ENCODE peak calls at places on chromosomes 13 and 19, in seven cellular contexts. One of them, this sample, is unnamed. For H3K9me3, the result is how much of the 10 kb centered on the place peaks cover.

GRCh38 chr13:32261567-32261966 is 53.6 kb downstream of the ZAR1L start:
- DNase-seq in tibial nerve: peak
- DNase-seq in breast epithelium: no peak
- DNase-seq in uterus: peak
- DNase-seq in heart right ventricle: peak
- DNase-seq in fibroblast of lung: peak
- DNase-seq in pancreas: peak
- DNase-seq in this sample: peak

GRCh38 chr13:81223784-81224501 is 883.0 kb upstream of the SPRY2 start:
- DNase-seq in tibial nerve: no peak
- DNase-seq in breast epithelium: no peak
- DNase-seq in uterus: no peak
- DNase-seq in heart right ventricle: no peak
- DNase-seq in fibroblast of lung: no peak
- DNase-seq in pancreas: no peak
- DNase-seq in this sample: no peak

GRCh38 chr13:103289661-103290060 is 223.4 kb upstream of the SLC10A2 start:
- DNase-seq in tibial nerve: no peak
- DNase-seq in breast epithelium: no peak
- DNase-seq in uterus: no peak
- DNase-seq in heart right ventricle: no peak
- DNase-seq in fibroblast of lung: peak
- DNase-seq in pancreas: no peak
- DNase-seq in this sample: no peak

GRCh38 chr13:50129065-50129922 is 114.0 kb downstream of the KCNRG start:
- DNase-seq in tibial nerve: peak
- DNase-seq in breast epithelium: no peak
- DNase-seq in uterus: peak
- DNase-seq in heart right ventricle: no peak
- DNase-seq in fibroblast of lung: no peak
- DNase-seq in pancreas: no peak
- DNase-seq in this sample: peak

GRCh38 chr13:24627090-24627714 is 53.0 kb upstream of the ATP12A start:
- DNase-seq in tibial nerve: no peak
- DNase-seq in breast epithelium: no peak
- DNase-seq in uterus: no peak
- DNase-seq in heart right ventricle: no peak
- DNase-seq in fibroblast of lung: no peak
- DNase-seq in pancreas: no peak
- DNase-seq in this sample: no peak

GRCh38 chr13:72384879-72385278 is 342.6 kb downstream of the MZT1 start:
- DNase-seq in tibial nerve: peak
- DNase-seq in breast epithelium: no peak
- DNase-seq in uterus: no peak
- DNase-seq in heart right ventricle: no peak
- DNase-seq in fibroblast of lung: peak
- DNase-seq in pancreas: no peak
- DNase-seq in this sample: no peak

GRCh38 chr13:58583961-58584360 is 952.4 kb downstream of the PCDH17 start:
- DNase-seq in tibial nerve: no peak
- DNase-seq in breast epithelium: no peak
- DNase-seq in uterus: no peak
- DNase-seq in heart right ventricle: no peak
- DNase-seq in fibroblast of lung: peak
- DNase-seq in pancreas: no peak
- DNase-seq in this sample: no peak

GRCh38 chr19:41577144-41577830 is 1.3 kb downstream of the CEACAM21 start:
- DNase-seq in tibial nerve: no peak
- DNase-seq in breast epithelium: no peak
- DNase-seq in uterus: no peak
- DNase-seq in heart right ventricle: no peak
- DNase-seq in fibroblast of lung: no peak
- DNase-seq in pancreas: no peak
- DNase-seq in this sample: no peak

GRCh38 chr13:35164324-35164932 is 222.4 kb downstream of the NBEA start:
- DNase-seq in tibial nerve: no peak
- DNase-seq in breast epithelium: no peak
- DNase-seq in uterus: no peak
- DNase-seq in heart right ventricle: no peak
- DNase-seq in fibroblast of lung: peak
- DNase-seq in pancreas: no peak
- DNase-seq in this sample: no peak

GRCh38 chr13:32179708-32180107 is 135.5 kb downstream of the ZAR1L start:
- DNase-seq in tibial nerve: no peak
- DNase-seq in breast epithelium: no peak
- DNase-seq in uterus: no peak
- DNase-seq in heart right ventricle: no peak
- DNase-seq in fibroblast of lung: no peak
- DNase-seq in pancreas: no peak
- DNase-seq in this sample: no peak

GRCh38 chr19:461664-462551 is 1.1 kb upstream of the SHC2 start:
- DNase-seq in tibial nerve: no peak
- DNase-seq in breast epithelium: no peak
- DNase-seq in uterus: peak
- DNase-seq in heart right ventricle: peak
- DNase-seq in fibroblast of lung: no peak
- DNase-seq in pancreas: peak
- DNase-seq in this sample: no peak

GRCh38 chr19:50835103-50835784 is 1.9 kb upstream of the KLK15 start:
- DNase-seq in tibial nerve: no peak
- DNase-seq in breast epithelium: no peak
- DNase-seq in uterus: no peak
- DNase-seq in heart right ventricle: no peak
- DNase-seq in fibroblast of lung: no peak
- DNase-seq in pancreas: no peak
- DNase-seq in this sample: no peak

GRCh38 chr13:30577381-30577780 is 40.3 kb upstream of the USPL1 start:
- DNase-seq in tibial nerve: no peak
- DNase-seq in breast epithelium: no peak
- DNase-seq in uterus: no peak
- DNase-seq in heart right ventricle: no peak
- DNase-seq in fibroblast of lung: peak
- DNase-seq in pancreas: no peak
- DNase-seq in this sample: peak

GRCh38 chr19:8697671-8698432 is 743 bp downstream of the ACTL9 start:
- DNase-seq in tibial nerve: no peak
- DNase-seq in breast epithelium: no peak
- DNase-seq in uterus: no peak
- DNase-seq in heart right ventricle: no peak
- DNase-seq in fibroblast of lung: no peak
- DNase-seq in pancreas: no peak
- DNase-seq in this sample: no peak

GRCh38 chr19:11950312-11950711 is 14.5 kb upstream of the ZNF763 start:
- DNase-seq in tibial nerve: no peak
- DNase-seq in breast epithelium: no peak
- DNase-seq in uterus: no peak
- DNase-seq in heart right ventricle: no peak
- DNase-seq in fibroblast of lung: no peak
- DNase-seq in pancreas: no peak
- DNase-seq in this sample: no peak

GRCh38 chr13:26022538-26023292 is 29.1 kb downstream of the SHISA2 start:
- DNase-seq in tibial nerve: no peak
- DNase-seq in breast epithelium: peak
- DNase-seq in uterus: no peak
- DNase-seq in heart right ventricle: peak
- DNase-seq in fibroblast of lung: peak
- DNase-seq in pancreas: peak
- DNase-seq in this sample: peak

GRCh38 chr19:55393362-55393761 is 7.6 kb downstream of the RPL28 start:
- DNase-seq in tibial nerve: no peak
- DNase-seq in breast epithelium: no peak
- DNase-seq in uterus: no peak
- DNase-seq in heart right ventricle: no peak
- DNase-seq in fibroblast of lung: no peak
- DNase-seq in pancreas: no peak
- DNase-seq in this sample: no peak

GRCh38 chr19:44765949-44766335 is 11.7 kb upstream of the CBLC start:
- DNase-seq in tibial nerve: no peak
- DNase-seq in breast epithelium: no peak
- DNase-seq in uterus: no peak
- DNase-seq in heart right ventricle: no peak
- DNase-seq in fibroblast of lung: no peak
- DNase-seq in pancreas: no peak
- DNase-seq in this sample: no peak

GRCh38 chr19:44772969-44773368 is 4.7 kb upstream of the CBLC start:
- DNase-seq in tibial nerve: no peak
- DNase-seq in breast epithelium: no peak
- DNase-seq in uterus: no peak
- DNase-seq in heart right ventricle: no peak
- DNase-seq in fibroblast of lung: peak
- DNase-seq in pancreas: no peak
- DNase-seq in this sample: peak

GRCh38 chr19:44767295-44768180 is 10.2 kb upstream of the CBLC start:
- DNase-seq in tibial nerve: no peak
- DNase-seq in breast epithelium: no peak
- DNase-seq in uterus: no peak
- DNase-seq in heart right ventricle: no peak
- DNase-seq in fibroblast of lung: no peak
- DNase-seq in pancreas: no peak
- DNase-seq in this sample: no peak

GRCh38 chr19:44774614-44775013 is 3.1 kb upstream of the CBLC start:
- DNase-seq in tibial nerve: no peak
- DNase-seq in breast epithelium: no peak
- DNase-seq in uterus: no peak
- DNase-seq in heart right ventricle: no peak
- DNase-seq in fibroblast of lung: no peak
- DNase-seq in pancreas: no peak
- DNase-seq in this sample: peak

DNA sequence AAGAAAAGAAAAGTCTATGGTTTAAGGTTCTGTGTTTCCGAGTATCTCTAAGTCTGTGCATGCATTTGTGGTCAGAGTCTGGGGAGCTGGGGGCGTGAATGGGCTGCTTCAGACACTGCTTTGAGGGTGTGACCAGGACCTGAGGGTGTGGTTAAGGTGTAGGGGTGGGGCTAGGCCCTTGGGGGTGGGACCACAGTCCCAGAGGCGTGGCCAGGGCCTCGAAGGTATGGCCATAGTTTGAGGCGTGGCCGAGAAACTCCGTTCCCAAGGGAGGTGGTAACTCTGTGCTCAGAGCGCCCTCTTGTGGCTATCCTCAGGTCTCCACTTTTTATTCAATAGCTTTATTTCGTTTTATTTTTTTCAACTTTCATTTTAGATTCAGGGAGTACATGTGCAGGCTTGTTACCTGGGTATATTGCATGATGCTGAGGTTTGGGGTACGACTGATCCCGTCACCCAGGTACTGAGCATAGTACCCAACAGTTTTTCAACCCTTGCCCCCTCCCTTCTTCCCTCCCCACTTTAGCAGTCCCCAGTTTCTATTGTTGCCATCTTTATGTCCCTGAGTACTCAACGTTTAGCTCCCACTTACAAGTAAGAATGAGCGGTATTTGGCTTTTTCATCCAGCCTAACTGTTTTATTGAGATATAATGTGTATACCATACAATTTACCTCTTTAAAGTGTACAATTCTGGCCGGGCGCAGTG is 7.0 kb upstream of the CBLC start:
- DNase-seq in tibial nerve: peak
- DNase-seq in breast epithelium: peak
- DNase-seq in uterus: peak
- DNase-seq in heart right ventricle: peak
- DNase-seq in fibroblast of lung: peak
- DNase-seq in pancreas: peak
- DNase-seq in this sample: peak
- H3K4me3 ChIP-seq in tibial nerve: no peak
- H3K4me3 ChIP-seq in breast epithelium: no peak
- H3K4me3 ChIP-seq in uterus: no peak
- H3K4me3 ChIP-seq in heart right ventricle: no peak
- H3K4me3 ChIP-seq in fibroblast of lung: no peak
- H3K4me3 ChIP-seq in pancreas: no peak
- H3K4me3 ChIP-seq in this sample: no peak

GRCh38 chr19:38707512-38708114 is 36.7 kb downstream of the CAPN12 start:
- DNase-seq in tibial nerve: no peak
- DNase-seq in breast epithelium: peak
- DNase-seq in uterus: peak
- DNase-seq in heart right ventricle: peak
- DNase-seq in fibroblast of lung: no peak
- DNase-seq in pancreas: peak
- DNase-seq in this sample: peak
- H3K9me3 ChIP-seq in tibial nerve: under half
- H3K9me3 ChIP-seq in breast epithelium: under half
- H3K9me3 ChIP-seq in uterus: under half
- H3K9me3 ChIP-seq in heart right ventricle: under half
- H3K9me3 ChIP-seq in fibroblast of lung: under half
- H3K9me3 ChIP-seq in pancreas: under half
- H3K9me3 ChIP-seq in this sample: under half

GRCh38 chr19:5036733-5037681 is 68.1 kb downstream of the KDM4B start:
- DNase-seq in tibial nerve: peak
- DNase-seq in breast epithelium: no peak
- DNase-seq in uterus: no peak
- DNase-seq in heart right ventricle: peak
- DNase-seq in fibroblast of lung: peak
- DNase-seq in pancreas: no peak
- DNase-seq in this sample: no peak

GRCh38 chr19:5039642-5040543 is 71.0 kb downstream of the KDM4B start:
- DNase-seq in tibial nerve: no peak
- DNase-seq in breast epithelium: no peak
- DNase-seq in uterus: no peak
- DNase-seq in heart right ventricle: no peak
- DNase-seq in fibroblast of lung: no peak
- DNase-seq in pancreas: no peak
- DNase-seq in this sample: no peak

GRCh38 chr19:5035817-5036732 is 67.2 kb downstream of the KDM4B start:
- DNase-seq in tibial nerve: no peak
- DNase-seq in breast epithelium: no peak
- DNase-seq in uterus: no peak
- DNase-seq in heart right ventricle: no peak
- DNase-seq in fibroblast of lung: no peak
- DNase-seq in pancreas: no peak
- DNase-seq in this sample: no peak

GRCh38 chr19:5038631-5039271 is 69.8 kb downstream of the KDM4B start:
- DNase-seq in tibial nerve: no peak
- DNase-seq in breast epithelium: no peak
- DNase-seq in uterus: no peak
- DNase-seq in heart right ventricle: no peak
- DNase-seq in fibroblast of lung: peak
- DNase-seq in pancreas: no peak
- DNase-seq in this sample: no peak

GRCh38 chr19:5037936-5038335 is 69.0 kb downstream of the KDM4B start:
- DNase-seq in tibial nerve: no peak
- DNase-seq in breast epithelium: no peak
- DNase-seq in uterus: no peak
- DNase-seq in heart right ventricle: no peak
- DNase-seq in fibroblast of lung: no peak
- DNase-seq in pancreas: no peak
- DNase-seq in this sample: no peak
- H3K4me3 ChIP-seq in tibial nerve: no peak
- H3K4me3 ChIP-seq in breast epithelium: peak
- H3K4me3 ChIP-seq in uterus: no peak
- H3K4me3 ChIP-seq in heart right ventricle: no peak
- H3K4me3 ChIP-seq in fibroblast of lung: no peak
- H3K4me3 ChIP-seq in pancreas: no peak
- H3K4me3 ChIP-seq in this sample: no peak

DNA sequence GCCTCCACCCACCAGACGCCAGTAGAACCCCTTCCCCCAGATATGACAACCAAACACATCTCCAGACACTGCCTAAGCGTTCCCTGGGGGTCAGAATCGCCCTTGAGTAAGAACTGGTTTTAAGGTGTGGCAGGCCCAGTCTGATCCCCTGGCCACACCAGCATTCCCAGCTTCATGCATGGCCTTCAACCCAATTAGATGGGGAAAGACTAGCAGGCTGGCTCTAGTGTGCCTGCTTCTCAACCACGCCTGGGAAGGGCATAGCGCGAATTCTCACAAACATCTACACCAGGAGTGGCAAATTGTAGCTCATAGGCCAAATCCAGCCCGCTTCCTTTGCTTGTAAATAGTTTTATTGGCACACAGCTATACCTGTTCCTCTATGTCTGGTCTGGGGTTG is 13.6 kb downstream of the HAUS8 start:
- DNase-seq in tibial nerve: no peak
- DNase-seq in breast epithelium: no peak
- DNase-seq in uterus: no peak
- DNase-seq in heart right ventricle: no peak
- DNase-seq in fibroblast of lung: no peak
- DNase-seq in pancreas: no peak
- DNase-seq in this sample: no peak
- H3K9me3 ChIP-seq in tibial nerve: under half
- H3K9me3 ChIP-seq in breast epithelium: under half
- H3K9me3 ChIP-seq in uterus: under half
- H3K9me3 ChIP-seq in heart right ventricle: under half
- H3K9me3 ChIP-seq in fibroblast of lung: under half
- H3K9me3 ChIP-seq in pancreas: under half
- H3K9me3 ChIP-seq in this sample: under half